ENCODE peak calls at places on chromosomes 16 and 17, in seven cellular contexts. K is aorta, P is heart right ventricle, N is Karpas-422, F is adrenal gland, C is RWPE1, X is tibial nerve. R is an unnamed sample.

GRCh38 chr16:83952940-83953795 is at the start of gene OSGIN1:
- DNase-seq in K (peak; percentile 98), P (peak; percentile 94), N (peak; percentile 89), F (peak; percentile 98), C (peak; percentile 95), X (peak; percentile 94), R (peak; percentile 97)

GRCh38 chr17:6303664-6304063 is 131.3 kb downstream of the AIPL1 start:
- DNase-seq in K (no peak), P (peak; percentile 25), N (peak; percentile 71), F (no peak), C (peak; percentile 41), X (no peak), R (no peak)

GRCh38 chr16:86093801-86094750 is 195.1 kb downstream of the IRF8 start:
- DNase-seq in K (no peak), P (no peak), N (no peak), F (no peak), C (no peak), X (no peak), R (no peak)

GRCh38 chr17:3919123-3919624 is 2.9 kb upstream of the P2RX1 start:
- DNase-seq in K (peak; percentile 80), P (no peak), N (no peak), F (no peak), C (no peak), X (no peak), R (peak; percentile 91)

GRCh38 chr17:60134396-60135159 is 15.2 kb upstream of the CA4 start:
- DNase-seq in K (peak; percentile 17), P (peak; percentile 57), N (no peak), F (no peak), C (no peak), X (no peak), R (no peak)

GRCh38 chr16:56279132-56279531 is 87.8 kb downstream of the GNAO1 start:
- DNase-seq in K (no peak), P (no peak), N (no peak), F (no peak), C (no peak), X (no peak), R (no peak)

GRCh38 chr16:86355538-86355937 is 154.8 kb upstream of the FOXF1 start:
- DNase-seq in K (no peak), P (no peak), N (no peak), F (no peak), C (peak; percentile 20), X (no peak), R (no peak)

GRCh38 chr17:1060991-1061390 is 64.1 kb downstream of the TIMM22 start:
- DNase-seq in K (peak; percentile 70), P (no peak), N (no peak), F (peak; percentile 93), C (peak; percentile 94), X (no peak), R (no peak)

GRCh38 chr17:4235372-4236279 is 28.2 kb downstream of the ANKFY1 start:
- DNase-seq in K (no peak), P (no peak), N (no peak), F (no peak), C (no peak), X (no peak), R (no peak)

GRCh38 chr17:2814499-2815341 is 18.5 kb downstream of the RAP1GAP2 start:
- DNase-seq in K (peak; percentile 62), P (peak; percentile 13), N (no peak), F (no peak), C (no peak), X (no peak), R (no peak)

GRCh38 chr17:30363715-30364202 is 15.0 kb upstream of the CPD start:
- DNase-seq in K (no peak), P (no peak), N (peak; percentile 68), F (no peak), C (peak; percentile 6), X (no peak), R (no peak)

GRCh38 chr16:25110392-25110947 is 1.1 kb upstream of the LCMT1 start:
- DNase-seq in K (no peak), P (no peak), N (peak; percentile 82), F (no peak), C (no peak), X (no peak), R (no peak)

GRCh38 chr16:85350973-85351372 is 238.7 kb upstream of the CIBAR2 start:
- DNase-seq in K (peak; percentile 95), P (peak; percentile 90), N (no peak), F (peak; percentile 99), C (peak; percentile 95), X (peak; percentile 74), R (peak; percentile 84)

GRCh38 chr17:21126645-21127507 is at the start of gene DHRS7B:
- DNase-seq in K (peak; percentile 97), P (peak; percentile 96), N (peak; percentile 99), F (peak; percentile 98), C (peak; percentile 99), X (peak; percentile 94), R (peak; percentile 93)

GRCh38 chr17:57697891-57698708 is 47.0 kb downstream of the CCDC182 start:
- DNase-seq in K (no peak), P (no peak), N (no peak), F (no peak), C (no peak), X (no peak), R (no peak)

GRCh38 chr17:1123397-1124237 is 56.2 kb downstream of the ABR start:
- DNase-seq in K (no peak), P (no peak), N (no peak), F (no peak), C (no peak), X (no peak), R (no peak)

DNA sequence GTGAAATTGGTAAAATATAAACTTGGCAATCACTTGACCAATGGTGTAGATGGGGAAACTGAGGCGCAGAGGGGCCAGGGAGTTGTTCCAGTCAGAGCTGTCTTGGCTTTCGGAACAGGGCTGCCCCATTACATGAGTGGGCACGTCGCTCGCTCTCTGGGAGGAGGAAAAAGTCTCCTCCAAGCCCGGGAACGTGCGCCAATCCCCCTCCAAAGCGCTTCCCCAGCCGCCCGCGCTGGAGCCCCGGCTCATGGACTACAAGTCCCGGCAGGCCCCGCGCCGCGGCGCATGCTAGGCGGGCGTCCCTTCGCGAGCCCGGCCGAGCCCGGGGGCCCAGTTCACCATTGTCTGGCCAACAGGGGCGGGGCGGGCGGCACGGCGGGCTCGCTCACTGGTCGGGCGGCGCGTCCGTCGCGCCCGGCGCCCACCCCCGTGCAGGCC is 294 bp upstream of the LLGL1 start:
- DNase-seq in K (peak; percentile 98), P (peak; percentile 95), N (peak; percentile 98), F (peak; percentile 98), C (peak; percentile 99), X (peak; percentile 94), R (peak; percentile 96)
- H3K27ac ChIP-seq in K (no peak overlapping the region), P (peak overlapping the region; percentile 73), N (no peak overlapping the region), F (no peak overlapping the region), C (peak overlapping the region; percentile 80), X (peak overlapping the region; percentile 70), R (peak overlapping the region; percentile 24)

DNA sequence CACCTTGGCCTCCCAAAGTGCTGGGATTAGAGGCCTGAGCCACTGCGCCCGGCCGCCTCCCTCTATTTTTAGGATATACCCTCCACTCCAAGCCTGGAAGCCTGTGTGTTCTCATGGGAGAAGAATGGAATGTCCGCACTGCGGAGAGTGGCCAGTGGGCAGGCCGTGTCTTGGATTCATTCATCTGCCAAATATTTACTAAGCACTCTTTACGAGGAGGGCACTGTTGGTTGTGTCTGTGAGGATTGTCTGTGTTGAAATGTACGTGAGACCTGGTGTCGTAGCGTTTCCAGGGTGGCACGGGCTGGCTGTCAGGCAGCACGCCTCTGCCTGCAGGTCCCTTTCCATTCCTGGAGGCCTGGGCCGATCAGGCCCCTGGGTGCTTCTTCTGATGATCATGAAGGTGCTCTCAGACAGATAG is 19.2 kb downstream of the PGS1 start:
- DNase-seq in K (peak; percentile 77), P (peak; percentile 65), N (no peak), F (no peak), C (no peak), X (no peak), R (no peak)
- H3K27ac ChIP-seq in K (peak overlapping the region; percentile 96), P (peak overlapping the region; percentile 87), N (no peak overlapping the region), F (no peak overlapping the region), C (peak overlapping the region; percentile 13), X (no peak overlapping the region), R (peak overlapping the region; percentile 71)

GRCh38 chr17:39222866-39223834 is 2.6 kb downstream of the STAC2 start:
- DNase-seq in K (peak; percentile 79), P (no peak), N (no peak), F (no peak), C (no peak), X (no peak), R (no peak)

GRCh38 chr17:39225974-39226683 is 384 bp upstream of the STAC2 start:
- DNase-seq in K (peak; percentile 92), P (peak; percentile 84), N (no peak), F (no peak), C (no peak), X (peak; percentile 43), R (no peak)

GRCh38 chr17:39223907-39224777 is 1.6 kb downstream of the STAC2 start:
- DNase-seq in K (no peak), P (no peak), N (no peak), F (no peak), C (no peak), X (no peak), R (no peak)

GRCh38 chr17:39225308-39225973 is at the start of gene STAC2:
- DNase-seq in K (no peak), P (no peak), N (no peak), F (no peak), C (no peak), X (no peak), R (no peak)

GRCh38 chr17:39224778-39225307 is 902 bp downstream of the STAC2 start:
- DNase-seq in K (no peak), P (no peak), N (no peak), F (no peak), C (no peak), X (no peak), R (no peak)
- H3K27ac ChIP-seq in K (peak overlapping the region; percentile 23), P (no peak overlapping the region), N (no peak overlapping the region), F (no peak overlapping the region), C (no peak overlapping the region), X (no peak overlapping the region), R (peak overlapping the region; percentile 70)

GRCh38 chr17:7710341-7710740 is 5.3 kb downstream of the EFNB3 start:
- DNase-seq in K (no peak), P (no peak), N (peak; percentile 56), F (no peak), C (no peak), X (no peak), R (no peak)

GRCh38 chr17:7706631-7707354 is 1.8 kb downstream of the EFNB3 start:
- DNase-seq in K (peak; percentile 19), P (no peak), N (no peak), F (no peak), C (no peak), X (no peak), R (peak; percentile 69)

GRCh38 chr17:7707858-7708750 is 3.1 kb downstream of the EFNB3 start:
- DNase-seq in K (no peak), P (no peak), N (no peak), F (no peak), C (no peak), X (no peak), R (no peak)

GRCh38 chr17:7707446-7707845 is 2.4 kb downstream of the EFNB3 start:
- DNase-seq in K (peak; percentile 28), P (no peak), N (peak; percentile 58), F (no peak), C (no peak), X (no peak), R (no peak)

DNA sequence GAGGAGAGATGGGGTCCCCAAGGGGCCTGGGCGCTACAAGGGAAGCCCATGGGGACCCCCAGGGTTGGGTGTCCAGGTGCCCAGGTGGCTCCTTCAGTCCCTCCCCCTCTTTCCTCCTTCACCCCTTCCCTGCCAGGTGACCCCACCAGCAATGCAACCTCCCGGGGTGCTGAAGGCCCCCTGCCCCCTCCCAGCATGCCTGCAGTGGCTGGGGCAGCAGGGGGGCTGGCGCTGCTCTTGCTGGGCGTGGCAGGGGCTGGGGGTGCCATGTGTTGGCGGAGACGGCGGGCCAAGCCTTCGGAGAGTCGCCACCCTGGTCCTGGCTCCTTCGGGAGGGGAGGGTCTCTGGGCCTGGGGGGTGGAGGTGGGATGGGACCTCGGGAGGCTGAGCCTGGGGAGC is 4.0 kb downstream of the EFNB3 start:
- DNase-seq in K (no peak), P (no peak), N (no peak), F (no peak), C (no peak), X (no peak), R (peak; percentile 57)
- H3K27ac ChIP-seq in K (no peak overlapping the region), P (no peak overlapping the region), N (no peak overlapping the region), F (no peak overlapping the region), C (no peak overlapping the region), X (no peak overlapping the region), R (no peak overlapping the region)

R was measured in coronary artery.